ENCODE peak calls at places on chromosomes 5 and 9, in nine cellular contexts. V is suprapubic skin, N is breast epithelium, O is heart right ventricle, P is HCT116, G is transverse colon, D is HepG2, S is H1, M is pancreas. W is an unnamed sample.

GRCh38 chr5:66617991-66618768 is 22.0 kb downstream of the MAST4 start:
- DNase-seq in S (no peak), M (no peak), V (no peak), N (no peak), P (no peak), G (no peak), D (no peak), O (no peak), W (no peak)

GRCh38 chr9:98549401-98549800 is 159.3 kb downstream of the GABBR2 start:
- DNase-seq in V (no peak), O (no peak), N (no peak), P (no peak), G (no peak), M (no peak), D (no peak), S (no peak), W (no peak)

GRCh38 chr5:101679816-101680215 is 616.3 kb downstream of the SLCO4C1 start:
- DNase-seq in G (no peak), D (no peak), S (no peak), P (no peak), V (no peak), O (no peak), M (no peak), N (no peak), W (no peak)

GRCh38 chr5:11540112-11540511 is 364.1 kb downstream of the CTNND2 start:
- DNase-seq in N (no peak), G (no peak), P (no peak), O (no peak), D (no peak), M (no peak), S (no peak), V (no peak), W (no peak)

GRCh38 chr5:175460126-175460525 is 16.1 kb upstream of the DRD1 start:
- DNase-seq in P (no peak), N (no peak), V (no peak), S (no peak), O (no peak), G (no peak), D (no peak), M (no peak), W (no peak)

GRCh38 chr9:72932669-72933068 is 20.2 kb downstream of the ALDH1A1 start:
- DNase-seq in M (no peak), V (no peak), S (no peak), D (no peak), G (no peak), N (no peak), O (no peak), P (no peak), W (no peak)

GRCh38 chr9:115921301-115921700 is 232.3 kb upstream of the PAPPA start:
- DNase-seq in D (no peak), V (no peak), N (no peak), O (no peak), P (no peak), G (no peak), M (no peak), S (no peak), W (no peak)

GRCh38 chr9:123536455-123536868 is 180.5 kb downstream of the CRB2 start:
- DNase-seq in V (no peak), P (no peak), O (no peak), S (no peak), G (no peak), N (no peak), M (no peak), D (no peak), W (no peak)

GRCh38 chr5:168362097-168362885 is 70.8 kb downstream of the WWC1 start:
- DNase-seq in N (no peak), V (no peak), O (no peak), G (no peak), D (peak; percentile 97), M (no peak), S (no peak), P (no peak), W (no peak)

GRCh38 chr5:19488786-19489185 is 499.2 kb downstream of the CDH18 start:
- DNase-seq in G (no peak), D (no peak), V (no peak), O (no peak), N (no peak), S (no peak), P (no peak), M (no peak), W (no peak)

GRCh38 chr5:151717390-151717789 is 30.7 kb upstream of the SPARC start:
- DNase-seq in M (no peak), O (no peak), D (no peak), V (no peak), G (no peak), N (no peak), S (no peak), P (no peak), W (no peak)

GRCh38 chr9:131405858-131406566 is 12.1 kb downstream of the PRRC2B start:
- DNase-seq in S (no peak), P (no peak), O (no peak), N (no peak), D (no peak), V (no peak), M (no peak), G (no peak), W (no peak)
- H3K4me3 ChIP-seq in S (peak overlapping the region; percentile 27), P (no peak overlapping the region), O (no peak overlapping the region), N (peak overlapping the region; percentile 40), D (no peak overlapping the region), V (peak overlapping the region; percentile 8), M (no peak overlapping the region), G (no peak overlapping the region), W (peak overlapping the region; percentile 47)

DNA sequence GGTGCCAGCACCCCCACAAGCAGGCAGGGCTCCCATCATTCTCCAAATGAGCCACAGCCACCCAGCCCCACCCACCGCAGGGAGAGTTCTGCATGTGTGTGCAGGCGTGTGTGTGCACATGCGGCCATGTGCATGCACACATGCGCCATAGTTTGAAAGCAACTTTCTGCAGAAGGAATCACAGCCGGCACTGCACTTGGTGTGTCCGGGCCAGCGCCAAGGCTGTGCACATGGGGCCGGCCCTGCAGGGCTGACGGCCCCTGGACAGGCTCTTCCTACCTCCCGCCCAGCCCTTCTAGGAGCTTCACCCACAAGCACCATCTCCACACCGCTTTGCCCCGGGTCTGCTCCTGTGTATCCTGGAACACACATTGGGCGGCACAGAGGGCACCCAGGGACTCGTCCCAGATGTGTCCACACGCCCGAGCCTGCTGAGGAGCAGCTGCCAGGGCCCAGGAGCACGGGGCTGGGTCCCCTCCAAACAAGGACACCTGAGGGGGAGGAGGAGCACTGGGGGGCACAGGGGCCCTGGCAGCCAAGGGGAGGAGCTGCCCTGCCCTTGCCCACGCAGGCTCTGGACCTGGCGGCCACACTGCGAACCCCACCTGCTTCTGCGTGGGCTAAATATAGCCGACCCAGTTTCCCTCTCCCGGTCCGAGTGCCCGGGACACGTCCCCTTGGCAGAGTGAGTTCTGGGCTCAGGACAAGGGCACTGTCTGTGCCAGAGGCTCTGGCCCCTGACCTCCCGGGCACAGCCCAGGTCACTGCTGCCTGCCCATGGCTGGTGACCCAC is 19.1 kb downstream of the TPPP start:
- DNase-seq in D (no peak), S (no peak), P (no peak), O (peak; percentile 71), G (no peak), V (peak; percentile 72), M (peak; percentile 78), N (peak; percentile 57), W (no peak)
- H3K27ac ChIP-seq in D (no peak overlapping the region), S (no peak overlapping the region), P (no peak overlapping the region), O (peak overlapping the region; percentile 58), G (no peak overlapping the region), V (peak overlapping the region; percentile 41), M (no peak overlapping the region), N (no peak overlapping the region), W (no peak overlapping the region)

GRCh38 chr5:150162142-150162513 is 4.5 kb upstream of the CDX1 start:
- DNase-seq in V (no peak), P (no peak), M (no peak), D (no peak), O (no peak), N (no peak), G (peak; percentile 88), S (no peak), W (no peak)

GRCh38 chr5:150163035-150163434 is 3.5 kb upstream of the CDX1 start:
- DNase-seq in N (no peak), S (no peak), P (no peak), V (no peak), G (no peak), O (no peak), D (no peak), M (no peak), W (no peak)

GRCh38 chr5:150164640-150165039 is 1.9 kb upstream of the CDX1 start:
- DNase-seq in M (no peak), S (no peak), D (no peak), G (peak; percentile 63), P (no peak), O (no peak), V (no peak), N (no peak), W (no peak)

GRCh38 chr5:150164211-150164610 is 2.4 kb upstream of the CDX1 start:
- DNase-seq in N (no peak), P (no peak), G (no peak), O (no peak), D (no peak), S (no peak), M (no peak), V (no peak), W (no peak)

GRCh38 chr5:150163547-150164059 is 3.0 kb upstream of the CDX1 start:
- DNase-seq in N (no peak), S (no peak), G (peak; percentile 78), O (peak; percentile 80), M (no peak), P (no peak), V (peak; percentile 84), D (no peak), W (no peak)
- TF ChIP-seq CTCF in N (no peak), S (no peak), G (peak; percentile 18), O (peak; percentile 34), M (no peak), P (no peak), V (peak; percentile 20), D (peak; percentile 72), W (no peak)

GRCh38 chr5:55004728-55005127 is 19.3 kb upstream of the GZMK start:
- DNase-seq in V (no peak), G (no peak), O (no peak), D (no peak), M (no peak), N (no peak), P (no peak), S (no peak), W (no peak)
- H3K4me3 ChIP-seq in V (no peak overlapping the region), G (no peak overlapping the region), O (no peak overlapping the region), D (no peak overlapping the region), M (no peak overlapping the region), N (no peak overlapping the region), P (no peak overlapping the region), S (no peak overlapping the region), W (no peak overlapping the region)

GRCh38 chr9:134382733-134383132 is 56.5 kb downstream of the RXRA start:
- DNase-seq in M (no peak), P (no peak), S (no peak), G (peak; percentile 84), N (no peak), D (no peak), O (no peak), V (no peak), W (no peak)
- H3K27ac ChIP-seq in M (no peak overlapping the region), P (no peak overlapping the region), S (peak overlapping the region; percentile 25), G (peak overlapping the region; percentile 54), N (peak overlapping the region; percentile 10), D (peak overlapping the region; percentile 8), O (peak overlapping the region; percentile 52), V (no peak overlapping the region), W (no peak overlapping the region)

W was measured in CD8-positive, alpha-beta T cell.